ENCODE peak calls at places on chromosomes 1 and 21, in eight cellular contexts. X, E, G, H, P, D, O and F are unnamed samples.

GRCh38 chr1:167401260-167401873 is 117.0 kb downstream of the CD247 start:
- DNase-seq in O (peak; percentile 76), P (peak; percentile 51), H (peak; percentile 56), E (peak; percentile 76), X (peak; percentile 78), G (peak; percentile 52), D (peak; percentile 41), F (peak; percentile 62)

GRCh38 chr1:159778266-159778665 is 2.5 kb upstream of the DUSP23 start:
- DNase-seq in E (peak; percentile 45), G (no peak), O (no peak), D (no peak), H (no peak), P (no peak), X (no peak), F (no peak)

GRCh38 chr1:100265562-100265930 is 470 bp upstream of the RTCA start:
- DNase-seq in E (no peak), X (peak; percentile 61), H (no peak), D (peak; percentile 58), O (peak; percentile 48), P (no peak), G (peak; percentile 10), F (peak; percentile 59)

GRCh38 chr1:29842130-29842529 is 605.8 kb downstream of the PTPRU start:
- DNase-seq in D (no peak), O (no peak), H (no peak), P (no peak), X (no peak), E (no peak), G (no peak), F (no peak)

GRCh38 chr1:18575620-18576019 is 55.0 kb upstream of the PAX7 start:
- DNase-seq in E (no peak), H (peak; percentile 88), X (peak; percentile 78), G (peak; percentile 40), P (peak; percentile 13), D (no peak), O (peak; percentile 35), F (peak; percentile 46)

GRCh38 chr1:2273401-2274090 is 45.4 kb downstream of the SKI start:
- DNase-seq in E (no peak), X (no peak), D (no peak), H (no peak), O (no peak), G (no peak), P (no peak), F (no peak)

GRCh38 chr1:12209495-12209832 is 20.4 kb upstream of the VPS13D start:
- DNase-seq in P (no peak), X (no peak), O (no peak), G (no peak), D (no peak), H (no peak), E (no peak), F (no peak)

GRCh38 chr1:192914696-192915095 is 105.9 kb downstream of the RGS2 start:
- DNase-seq in P (no peak), H (no peak), G (no peak), X (no peak), D (no peak), O (no peak), E (no peak), F (no peak)

GRCh38 chr1:14599787-14600186 is 1.3 kb downstream of the KAZN start:
- DNase-seq in X (no peak), G (no peak), D (no peak), E (no peak), O (no peak), P (no peak), H (no peak), F (no peak)

GRCh38 chr1:220151454-220151853 is 57.5 kb downstream of the IARS2 start:
- DNase-seq in O (peak; percentile 69), X (no peak), G (no peak), H (no peak), P (no peak), D (no peak), E (peak; percentile 25), F (peak; percentile 69)

GRCh38 chr1:166730299-166730888 is 108.9 kb upstream of the POGK start:
- DNase-seq in P (no peak), O (no peak), D (peak; percentile 21), X (peak; percentile 91), E (peak; percentile 84), G (no peak), H (no peak), F (no peak)

GRCh38 chr1:29186252-29186651 is 4.6 kb upstream of the SRSF4 start:
- DNase-seq in G (no peak), D (no peak), O (no peak), P (no peak), X (no peak), H (no peak), E (no peak), F (no peak)

GRCh38 chr1:31441073-31441472 is 28.1 kb downstream of the SERINC2 start:
- DNase-seq in X (no peak), D (no peak), H (no peak), G (no peak), E (no peak), O (no peak), P (no peak), F (no peak)

GRCh38 chr21:19900149-19900548 is 1098.1 kb upstream of the NCAM2 start:
- DNase-seq in E (no peak), P (no peak), D (no peak), G (no peak), X (no peak), O (no peak), H (no peak), F (no peak)

GRCh38 chr1:103525114-103525606 is 339 bp upstream of the RNPC3 start:
- DNase-seq in G (peak; percentile 64), X (peak; percentile 77), D (peak; percentile 41), E (peak; percentile 62), H (no peak), O (peak; percentile 70), P (peak; percentile 4), F (peak; percentile 75)

GRCh38 chr1:17732475-17732874 is 22.7 kb upstream of the ACTL8 start:
- DNase-seq in D (peak; percentile 48), H (no peak), G (no peak), E (no peak), O (peak; percentile 18), X (no peak), P (no peak), F (no peak)

GRCh38 chr1:151535326-151536271 is 4.5 kb upstream of the TUFT1 start:
- DNase-seq in H (no peak), P (no peak), E (no peak), X (no peak), O (no peak), G (no peak), D (peak; percentile 32), F (no peak)

GRCh38 chr1:1433804-1434130 is 1.7 kb upstream of the VWA1 start:
- DNase-seq in D (no peak), P (no peak), G (peak; percentile 49), O (peak; percentile 55), E (no peak), X (peak; percentile 66), H (peak; percentile 68), F (peak; percentile 76)

GRCh38 chr1:1344672-1345361 is 4.4 kb downstream of the DVL1 start:
- DNase-seq in X (peak; percentile 58), G (no peak), E (peak; percentile 97), H (peak; percentile 64), P (peak; percentile 84), D (peak; percentile 87), O (peak; percentile 48), F (peak; percentile 50)

GRCh38 chr1:147721711-147722110 is 38.7 kb downstream of the GJA5 start:
- DNase-seq in O (peak; percentile 35), H (no peak), G (no peak), X (no peak), D (no peak), E (peak; percentile 99), P (no peak), F (no peak)

DNA sequence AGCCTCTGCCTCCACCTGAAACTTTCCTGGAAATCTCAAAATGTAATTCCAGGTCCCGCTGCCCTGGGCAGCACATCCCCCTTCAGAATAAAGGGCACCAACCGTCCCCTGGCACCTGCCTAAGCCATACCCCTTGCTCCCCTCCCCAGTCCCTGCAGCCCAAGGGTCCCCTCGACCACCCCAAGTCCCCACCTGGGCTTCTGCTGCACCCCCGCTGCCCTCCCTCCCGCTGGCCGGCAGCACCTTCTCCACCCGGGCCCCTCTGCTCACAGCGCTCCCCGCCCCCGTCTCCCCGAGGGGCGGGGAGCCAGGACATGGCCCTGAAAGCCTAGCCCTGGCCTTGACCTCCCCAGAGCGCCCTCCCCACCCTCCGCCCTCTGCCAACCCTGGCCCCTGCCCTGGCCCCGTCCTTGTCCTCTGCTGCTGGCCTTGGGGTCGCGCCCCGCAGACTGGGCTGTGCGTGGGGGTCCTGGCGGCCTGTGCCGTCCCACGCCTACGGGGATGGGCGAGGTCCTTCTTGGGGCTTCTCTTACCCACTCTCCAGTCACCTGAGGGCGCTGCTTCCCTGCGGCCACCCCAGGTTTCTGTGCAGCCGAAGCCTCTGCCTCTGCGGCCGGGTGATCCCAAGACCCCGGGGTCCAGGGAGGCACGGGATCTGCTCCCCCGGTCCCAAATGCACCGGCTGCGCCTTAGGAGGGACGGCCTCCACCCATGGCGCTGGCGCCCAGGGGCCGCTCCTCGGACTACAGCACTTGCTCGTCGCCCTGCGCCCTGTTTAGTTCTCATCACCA is 41.7 kb downstream of the WDR4 start:
- DNase-seq in P (no peak), O (no peak), H (no peak), X (peak; percentile 26), D (no peak), G (no peak), E (no peak), F (no peak)
- TF ChIP-seq CTCF in P (no peak), O (no peak), H (no peak), X (no peak), D (no peak), G (no peak), E (no peak), F (no peak)

GRCh38 chr1:33147997-33148314 is 33.9 kb downstream of the TRIM62 start:
- DNase-seq in D (peak; percentile 22), G (no peak), H (no peak), X (peak; percentile 51), E (peak; percentile 55), P (peak; percentile 52), O (peak; percentile 49), F (peak; percentile 50)
- TF ChIP-seq CTCF in D (peak; percentile 78), G (no peak), H (peak; percentile 17), X (peak; percentile 64), E (peak; percentile 14), P (peak; percentile 33), O (peak; percentile 56), F (peak; percentile 60)

DNA sequence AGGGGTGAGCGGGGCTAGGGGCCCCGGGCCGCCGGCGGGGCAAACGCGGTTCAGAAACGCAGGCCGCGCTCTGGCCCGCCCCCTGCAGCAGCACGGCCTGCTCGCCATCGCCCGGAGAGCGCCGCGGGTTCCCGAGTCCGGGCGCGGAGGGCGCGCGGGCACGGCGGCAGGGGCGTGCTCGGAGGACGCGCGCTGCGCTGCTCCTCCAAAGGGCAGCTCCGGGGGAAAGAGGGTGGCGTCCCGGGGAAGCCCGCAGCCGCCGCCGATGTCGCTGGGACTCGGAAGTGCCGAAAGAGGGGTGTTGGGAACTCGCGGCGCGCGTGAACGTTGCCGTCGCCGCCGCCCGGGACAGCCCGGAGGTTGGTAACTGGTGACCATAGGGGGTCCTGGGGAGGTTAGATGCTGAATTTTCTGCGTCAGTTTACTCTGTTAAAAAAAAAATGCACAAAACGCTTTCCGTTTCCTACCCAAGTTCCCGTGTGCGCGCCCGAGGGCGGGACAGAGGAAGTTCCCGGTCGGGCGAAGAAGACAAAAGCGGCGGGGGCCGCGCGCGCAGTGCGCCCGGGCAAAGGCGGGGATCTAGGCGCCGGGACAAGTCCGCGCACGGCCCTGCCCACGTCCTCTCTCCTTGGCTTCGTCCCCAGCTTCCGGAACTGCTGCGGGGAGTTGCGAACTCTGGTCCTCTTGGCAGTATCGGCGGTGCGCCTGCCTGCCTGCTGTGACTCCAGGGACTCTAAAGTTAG is at the start of gene HHAT:
- DNase-seq in O (peak; percentile 76), X (peak; percentile 0), D (peak; percentile 66), E (peak; percentile 95), P (peak; percentile 75), H (peak; percentile 63), G (peak; percentile 75), F (peak; percentile 87)
- TF ChIP-seq CTCF in O (no peak), X (no peak), D (peak; percentile 55), E (no peak), P (no peak), H (no peak), G (no peak), F (no peak)

GRCh38 chr1:239538244-239538988 is 152.0 kb downstream of the CHRM3 start:
- DNase-seq in H (no peak), D (no peak), G (no peak), X (no peak), P (no peak), O (no peak), E (peak; percentile 29), F (peak; percentile 14)
- TF ChIP-seq CTCF in H (no peak), D (no peak), G (no peak), X (no peak), P (no peak), O (no peak), E (no peak), F (no peak)